ENCODE peak calls at places on chromosomes 7 and 10, in nine cellular contexts. J is breast epithelium; I is HL-60; N is ascending aorta; A is astrocyte; O is astrocyte of the spinal cord; Z is CD8-positive, alpha-beta memory T cell; C is esophagus squamous epithelium; S is tibial nerve. L is an unnamed sample.

GRCh38 chr10:28217848-28218247 is 85.0 kb downstream of the MPP7 start:
- DNase-seq in N (no peak), O (peak), J (no peak), I (no peak), S (no peak), A (peak), Z (no peak), C (no peak), L (peak)

GRCh38 chr10:97849491-97850402 is at the start of gene GOLGA7B:
- DNase-seq in S (no peak), J (no peak), A (no peak), I (no peak), C (no peak), Z (peak), N (no peak), O (no peak), L (no peak)

GRCh38 chr10:129466703-129467345 is at the start of gene MGMT:
- DNase-seq in C (peak), S (peak), A (peak), Z (peak), J (peak), I (peak), N (peak), O (peak), L (peak)

GRCh38 chr10:119826777-119827176 is 45.9 kb downstream of the MCMBP start:
- DNase-seq in Z (no peak), S (no peak), A (no peak), O (no peak), C (no peak), N (no peak), I (no peak), J (no peak), L (no peak)

GRCh38 chr7:81487512-81487911 is 282.3 kb downstream of the HGF start:
- DNase-seq in N (no peak), I (peak), S (no peak), C (no peak), O (no peak), Z (no peak), J (no peak), A (no peak), L (no peak)

GRCh38 chr7:91772100-91772794 is 108.3 kb downstream of the MTERF1 start:
- DNase-seq in Z (no peak), A (peak), O (peak), J (peak), N (no peak), S (no peak), C (no peak), I (no peak), L (no peak)

GRCh38 chr7:130733866-130734524 is at the start of gene KLF14:
- DNase-seq in Z (peak), O (peak), I (no peak), S (peak), J (no peak), A (no peak), C (no peak), N (no peak), L (no peak)

GRCh38 chr7:16509829-16510228 is 16.8 kb upstream of the LRRC72 start:
- DNase-seq in A (no peak), O (no peak), C (no peak), S (no peak), J (no peak), Z (no peak), N (no peak), I (no peak), L (no peak)

GRCh38 chr7:111788426-111788825 is 226.1 kb upstream of the IMMP2L start:
- DNase-seq in J (no peak), Z (no peak), N (no peak), C (no peak), I (no peak), S (no peak), A (peak), O (no peak), L (no peak)

GRCh38 chr10:113096111-113097045 is 146.3 kb downstream of the TCF7L2 start:
- DNase-seq in O (no peak), C (no peak), A (no peak), S (no peak), J (no peak), Z (no peak), N (no peak), I (no peak), L (no peak)

GRCh38 chr10:62938672-62939071 is 122.5 kb upstream of the EGR2 start:
- DNase-seq in S (no peak), Z (no peak), J (no peak), I (no peak), N (no peak), C (no peak), A (no peak), O (no peak), L (no peak)

GRCh38 chr7:31000161-31000693 is 36.5 kb downstream of the GHRHR start:
- DNase-seq in N (no peak), A (no peak), I (peak), C (no peak), Z (no peak), O (peak), S (peak), J (no peak), L (no peak)

DNA sequence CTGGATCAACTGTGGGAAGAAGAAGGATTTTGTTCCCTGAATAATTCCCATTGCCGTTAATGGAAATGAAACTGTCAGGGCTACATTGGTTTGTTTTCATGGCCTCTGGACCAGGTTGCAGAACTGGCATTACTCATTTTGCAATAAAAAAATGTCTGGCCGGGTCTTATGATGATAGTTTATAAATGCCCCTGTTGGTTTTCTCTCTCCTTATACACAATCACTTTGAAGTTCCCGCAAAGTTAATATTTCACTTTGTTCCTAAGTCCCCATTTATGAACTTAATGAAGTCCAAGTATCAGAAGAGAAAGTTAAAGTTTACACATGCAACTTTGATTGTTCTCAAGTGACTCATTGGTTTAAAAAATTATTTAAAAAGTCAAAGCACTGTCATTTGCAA is 150.7 kb upstream of the PRR15 start:
- DNase-seq in S (no peak), O (no peak), Z (no peak), A (no peak), J (no peak), I (no peak), N (no peak), C (no peak), L (no peak)
- H3K4me3 ChIP-seq in S (no peak), O (no peak), Z (no peak), A (no peak), J (no peak), I (no peak), N (no peak), C (no peak), L (no peak)

DNA sequence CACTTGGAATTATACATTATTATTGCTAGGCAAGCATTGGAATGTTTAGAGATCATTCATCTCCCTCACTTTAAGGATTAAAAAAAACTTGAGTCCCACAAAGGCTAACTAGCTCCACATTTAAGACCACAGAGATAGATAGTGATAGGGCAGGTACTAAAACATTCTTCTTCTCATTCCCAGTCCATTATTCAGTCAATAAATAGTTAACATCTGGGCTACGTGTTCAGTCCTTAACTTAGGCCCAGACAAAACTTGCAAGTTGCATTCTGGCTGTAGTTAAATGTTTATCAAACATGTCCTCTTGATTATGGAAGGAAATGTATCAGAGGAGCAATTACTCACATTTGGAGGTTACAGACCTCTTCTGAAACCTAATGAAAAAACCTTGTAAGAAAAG is 2.4 kb downstream of the GNG11 start:
- DNase-seq in C (no peak), O (no peak), N (no peak), S (no peak), I (no peak), J (no peak), A (peak), Z (no peak), L (no peak)
- H3K4me3 ChIP-seq in C (peak), O (peak), N (peak), S (peak), I (no peak), J (peak), A (peak), Z (no peak), L (peak)

GRCh38 chr7:156903232-156903909 is 10.4 kb upstream of the LMBR1 start:
- DNase-seq in Z (peak), N (no peak), O (peak), J (peak), I (no peak), C (no peak), S (no peak), A (peak), L (no peak)
- H3K4me3 ChIP-seq in Z (no peak), N (no peak), O (no peak), J (no peak), I (no peak), C (no peak), S (no peak), A (no peak), L (no peak)

GRCh38 chr10:95876756-95877155 is 31.0 kb upstream of the CC2D2B start:
- DNase-seq in N (no peak), J (no peak), S (no peak), Z (no peak), C (no peak), A (no peak), O (no peak), I (no peak), L (no peak)
- H3K4me3 ChIP-seq in N (no peak), J (no peak), S (no peak), Z (no peak), C (no peak), A (no peak), O (no peak), I (no peak), L (no peak)

GRCh38 chr10:1149793-1150637 is 93.8 kb downstream of the WDR37 start:
- DNase-seq in J (no peak), C (no peak), A (no peak), S (no peak), Z (no peak), N (peak), O (no peak), I (peak), L (no peak)
- H3K4me3 ChIP-seq in J (no peak), C (no peak), A (no peak), S (no peak), Z (no peak), N (no peak), O (no peak), I (no peak), L (no peak)

GRCh38 chr7:97016392-97017196 is 8.0 kb downstream of the DLX5 start:
- DNase-seq in S (no peak), Z (no peak), A (no peak), N (no peak), I (no peak), O (no peak), C (no peak), J (no peak), L (no peak)
- H3K4me3 ChIP-seq in S (peak), Z (no peak), A (no peak), N (peak), I (no peak), O (no peak), C (no peak), J (no peak), L (no peak)

DNA sequence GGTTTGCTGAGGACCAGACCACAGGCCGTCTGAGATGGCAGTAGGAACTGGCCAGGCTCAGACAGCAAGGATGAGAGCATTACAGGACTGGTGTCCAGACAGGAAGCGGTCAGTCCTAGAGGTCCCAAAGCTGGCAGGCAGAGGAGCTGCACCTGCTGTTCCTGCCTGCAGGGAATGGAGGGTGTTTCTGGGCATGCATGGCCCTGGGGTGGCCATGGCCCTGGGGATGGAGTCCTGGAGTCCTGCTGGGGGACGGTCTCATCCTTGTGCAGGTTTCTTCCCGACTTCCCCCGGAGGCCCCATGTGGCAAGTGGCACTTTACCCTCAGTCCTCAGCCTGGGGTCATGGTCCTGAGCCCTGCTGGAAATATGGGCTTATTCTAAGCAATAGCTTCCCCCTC is 274.9 kb upstream of the ADARB2 start:
- DNase-seq in J (no peak), S (no peak), N (no peak), A (no peak), C (no peak), Z (no peak), O (no peak), I (no peak), L (no peak)
- H3K4me3 ChIP-seq in J (no peak), S (no peak), N (no peak), A (no peak), C (no peak), Z (no peak), O (no peak), I (no peak), L (no peak)

GRCh38 chr10:78688221-78688944 is 380.4 kb upstream of the ZMIZ1 start:
- DNase-seq in J (no peak), S (no peak), C (no peak), I (no peak), N (no peak), Z (no peak), O (no peak), A (no peak), L (no peak)
- H3K4me3 ChIP-seq in J (no peak), S (no peak), C (no peak), I (no peak), N (no peak), Z (no peak), O (no peak), A (no peak), L (no peak)

L was measured in AG09309.